ENCODE peak calls at places on chromosomes 12 and 14, in five cellular contexts. G is adrenal gland; E is upper lobe of right lung; K is stimulated activated CD8-positive, alpha-beta memory T cell treated with anti-CD3 and anti-CD28 coated beads, Interleukin-4, amount 100 ng/mL, for 4 hours; T is HEK293T. A is an unnamed sample.

GRCh38 chr14:75299064-75299463 is 20.4 kb downstream of the FOS start:
- DNase-seq in G (peak; percentile 82), E (peak; percentile 77), K (no peak), T (no peak), A (no peak)

GRCh38 chr12:104215638-104216297 is at the start of gene TXNRD1:
- DNase-seq in G (peak; percentile 93), E (peak; percentile 94), K (peak; percentile 62), T (no peak), A (peak; percentile 60)

GRCh38 chr14:105848570-105848969 is 322.2 kb downstream of the TMEM121 start:
- DNase-seq in G (no peak), E (no peak), K (no peak), T (no peak), A (no peak)

GRCh38 chr12:9673404-9674225 is 4.1 kb downstream of the CLEC2D start:
- DNase-seq in G (peak; percentile 55), E (peak; percentile 75), K (no peak), T (no peak), A (no peak)

GRCh38 chr12:12717586-12718381 is 616 bp downstream of the CDKN1B start:
- DNase-seq in G (peak; percentile 49), E (peak; percentile 71), K (no peak), T (no peak), A (no peak)

GRCh38 chr14:106605548-106606448 is 1079.4 kb downstream of the TMEM121 start:
- DNase-seq in G (no peak), E (peak; percentile 71), K (peak; percentile 55), T (peak; percentile 38), A (no peak)

GRCh38 chr14:97709552-97709951 is 912.4 kb downstream of the VRK1 start:
- DNase-seq in G (no peak), E (no peak), K (no peak), T (no peak), A (no peak)

GRCh38 chr12:67919406-67919805 is 69.8 kb upstream of the IFNG-AS1 start:
- DNase-seq in G (no peak), E (no peak), K (no peak), T (no peak), A (no peak)

GRCh38 chr14:99286761-99287160 is 14.8 kb upstream of the BCL11B start:
- DNase-seq in G (no peak), E (no peak), K (no peak), T (no peak), A (no peak)

GRCh38 chr14:93543766-93544165 is 113.0 kb downstream of the UNC79 start:
- DNase-seq in G (no peak), E (no peak), K (no peak), T (peak; percentile 12), A (no peak)